ENCODE peak calls at places on chromosomes 13 and 19, in seven cellular contexts. Y, C, F, K, D, O and A are unnamed samples.

GRCh38 chr19:17908244-17908643 is 24.6 kb upstream of the CCDC124 start:
- DNase-seq in D (no peak), Y (no peak), K (no peak), F (no peak), O (no peak), C (no peak), A (no peak)

GRCh38 chr19:47274891-47275865 is 493 bp downstream of the INAFM1 start:
- DNase-seq in F (peak; percentile 36), D (no peak), Y (no peak), C (no peak), O (no peak), K (no peak), A (peak; percentile 45)

GRCh38 chr19:18194554-18195238 is 1.7 kb downstream of the MPV17L2 start:
- DNase-seq in K (peak; percentile 81), O (no peak), Y (peak; percentile 53), F (peak; percentile 49), C (no peak), D (peak; percentile 34), A (no peak)

GRCh38 chr13:21511841-21512240 is 52.7 kb upstream of the ZDHHC20 start:
- DNase-seq in F (no peak), D (peak; percentile 31), K (no peak), O (no peak), Y (no peak), C (no peak), A (no peak)

GRCh38 chr19:23098988-23099387 is 17.8 kb upstream of the ZNF730 start:
- DNase-seq in Y (no peak), O (no peak), C (no peak), K (no peak), D (no peak), F (no peak), A (no peak)

GRCh38 chr19:49333426-49334288 is 1.5 kb upstream of the CD37 start:
- DNase-seq in K (peak; percentile 15), C (no peak), D (peak; percentile 40), Y (peak; percentile 65), O (no peak), F (peak; percentile 68), A (peak; percentile 75)

GRCh38 chr19:23440791-23441190 is 45.5 kb upstream of the ZNF91 start:
- DNase-seq in Y (no peak), K (no peak), O (no peak), F (no peak), C (no peak), D (no peak), A (no peak)

GRCh38 chr13:45331981-45332830 is 8.8 kb downstream of the TPT1 start:
- DNase-seq in D (peak; percentile 88), Y (no peak), O (no peak), C (no peak), F (no peak), K (no peak), A (no peak)

GRCh38 chr19:17294051-17294891 is 9.0 kb downstream of the ABHD8 start:
- DNase-seq in F (peak; percentile 56), K (no peak), Y (no peak), D (no peak), O (peak; percentile 69), C (no peak), A (no peak)

GRCh38 chr19:33324628-33325027 is 22.3 kb upstream of the CEBPA start:
- DNase-seq in O (no peak), C (no peak), Y (no peak), D (no peak), F (no peak), K (no peak), A (no peak)

GRCh38 chr13:67156718-67157049 is 73.5 kb downstream of the PCDH9 start:
- DNase-seq in O (no peak), D (no peak), F (no peak), Y (no peak), C (no peak), K (no peak), A (no peak)

GRCh38 chr13:40508112-40508511 is 158.3 kb downstream of the FOXO1 start:
- DNase-seq in K (no peak), Y (no peak), O (no peak), C (no peak), D (no peak), F (no peak), A (no peak)

GRCh38 chr13:105773241-105773640 is 762.2 kb downstream of the EFNB2 start:
- DNase-seq in F (no peak), K (no peak), D (no peak), O (no peak), Y (no peak), C (no peak), A (no peak)

GRCh38 chr13:105763851-105764250 is 771.6 kb downstream of the EFNB2 start:
- DNase-seq in K (no peak), Y (no peak), O (no peak), D (no peak), F (no peak), C (no peak), A (no peak)

GRCh38 chr13:42420304-42420703 is 148.4 kb downstream of the AKAP11 start:
- DNase-seq in F (no peak), D (no peak), K (no peak), O (no peak), C (no peak), Y (no peak), A (no peak)

DNA sequence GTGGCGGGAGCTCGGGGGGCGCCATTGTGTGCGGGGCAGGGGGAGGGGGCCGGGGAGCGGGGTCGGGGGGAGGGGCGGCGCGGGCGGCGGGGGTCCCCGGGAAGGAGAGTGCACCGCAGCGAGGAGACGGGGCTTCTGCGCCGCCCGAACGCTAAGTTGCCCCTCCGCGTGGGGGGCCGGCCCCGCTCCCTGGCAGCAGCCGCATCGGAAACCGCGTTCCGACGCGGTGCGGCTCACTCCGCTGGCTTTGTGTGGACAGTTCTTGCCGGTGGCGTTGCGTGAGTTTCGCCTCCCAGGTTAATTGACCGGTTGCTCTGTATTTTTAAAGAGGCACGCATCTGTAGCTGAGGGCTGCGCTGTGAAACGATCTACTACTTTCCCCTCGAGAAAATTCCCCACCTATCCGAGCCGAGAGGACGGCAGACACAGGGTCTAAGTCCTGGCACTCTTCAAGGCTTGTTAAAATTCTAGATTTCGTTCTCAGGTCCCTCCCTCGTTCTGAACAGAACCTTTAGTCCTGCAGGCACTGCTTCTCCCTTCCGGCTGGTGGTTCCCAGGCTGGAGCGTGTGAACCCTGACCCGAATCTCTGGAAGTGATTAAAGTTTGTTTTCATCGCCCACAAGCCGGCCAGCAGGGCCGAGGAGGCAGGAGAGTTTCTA is 861 bp downstream of the ARHGEF7 start:
- DNase-seq in O (no peak), F (peak; percentile 29), Y (no peak), C (peak; percentile 59), K (no peak), D (peak; percentile 87), A (peak; percentile 76)
- TF ChIP-seq POLR2A in O (no peak), F (no peak), Y (no peak), C (no peak), K (no peak), D (no peak), A (no peak)

GRCh38 chr19:38005224-38005614 is 98.2 kb downstream of the SIPA1L3 start:
- DNase-seq in O (no peak), C (no peak), Y (no peak), K (no peak), F (no peak), D (no peak), A (no peak)

GRCh38 chr19:38001158-38001781 is 94.3 kb downstream of the SIPA1L3 start:
- DNase-seq in O (no peak), D (no peak), F (no peak), K (no peak), C (no peak), Y (no peak), A (no peak)

GRCh38 chr19:38004100-38004504 is 97.1 kb downstream of the SIPA1L3 start:
- DNase-seq in F (no peak), C (no peak), D (no peak), Y (no peak), O (no peak), K (no peak), A (no peak)

GRCh38 chr19:38004505-38005223 is 97.7 kb downstream of the SIPA1L3 start:
- DNase-seq in F (peak; percentile 67), D (peak; percentile 98), O (peak; percentile 85), C (peak; percentile 74), K (peak; percentile 96), Y (peak; percentile 85), A (peak; percentile 81)

DNA sequence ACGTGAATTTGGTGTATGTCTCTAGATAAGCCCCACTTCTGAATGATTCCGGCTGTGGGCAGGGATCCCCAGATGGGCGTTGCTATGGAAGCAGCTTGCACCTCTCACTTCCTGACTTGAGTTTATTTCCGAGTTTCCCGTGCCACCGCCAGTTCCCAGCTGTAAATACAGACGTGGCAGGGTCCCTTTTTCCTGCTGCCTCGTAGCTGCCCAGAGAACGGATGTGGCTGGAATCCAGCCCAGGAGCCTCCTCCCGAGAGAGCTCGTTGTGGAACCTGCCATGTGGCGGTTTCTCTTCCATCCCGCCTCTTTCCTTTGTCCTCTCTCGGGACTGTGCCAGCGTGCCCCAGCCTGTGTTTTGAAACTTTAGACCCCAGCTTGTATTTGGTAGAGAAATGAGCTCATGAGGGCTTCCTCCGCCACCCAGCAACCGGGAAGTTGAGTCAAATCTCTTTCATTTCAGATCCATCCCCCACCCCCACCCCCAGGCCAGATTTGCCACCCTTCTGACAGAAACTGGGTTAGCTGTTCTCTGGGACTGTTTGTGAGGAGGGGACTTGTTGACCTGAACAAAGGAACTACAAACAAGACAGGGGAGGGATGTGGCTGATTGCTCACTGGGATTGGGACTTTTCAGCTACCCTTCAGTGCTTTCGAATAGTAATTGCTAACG is 96.6 kb downstream of the SIPA1L3 start:
- DNase-seq in F (peak; percentile 54), O (peak; percentile 59), K (peak; percentile 75), C (peak; percentile 42), Y (peak; percentile 73), D (peak; percentile 92), A (peak; percentile 81)
- TF ChIP-seq POLR2A in F (no peak), O (peak; percentile 64), K (no peak), C (no peak), Y (no peak), D (peak; percentile 78), A (no peak)

GRCh38 chr19:53537523-53538377 is at the start of gene ZNF331:
- DNase-seq in C (peak; percentile 73), K (peak; percentile 78), Y (peak; percentile 80), F (peak; percentile 84), D (peak; percentile 83), O (no peak), A (peak; percentile 87)
- TF ChIP-seq POLR2A in C (peak; percentile 75), K (no peak), Y (no peak), F (peak; percentile 53), D (no peak), O (peak; percentile 51), A (no peak)

DNA sequence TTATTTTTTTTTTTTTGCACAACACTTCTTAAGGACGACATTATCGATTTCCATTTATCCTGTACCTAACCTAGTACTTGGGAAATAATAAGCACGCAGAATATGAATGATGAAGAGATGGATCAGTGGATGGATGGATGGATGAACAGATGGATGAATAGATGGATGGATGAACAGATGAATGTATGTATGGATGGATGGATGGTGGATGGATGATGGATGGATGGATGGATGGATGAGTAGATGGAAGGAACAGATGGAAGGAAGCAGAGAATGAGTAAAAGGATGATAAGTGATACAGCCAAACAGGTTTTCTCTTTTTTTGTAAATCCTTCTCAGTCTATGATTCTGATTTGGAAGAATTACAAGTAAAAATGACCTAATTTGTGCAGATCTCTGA is 166.9 kb downstream of the COL4A1 start:
- DNase-seq in C (no peak), K (no peak), O (no peak), D (no peak), F (no peak), Y (no peak), A (no peak)
- TF ChIP-seq POLR2A in C (no peak), K (no peak), O (no peak), D (no peak), F (no peak), Y (no peak), A (no peak)

GRCh38 chr19:2421581-2422306 is 5.6 kb downstream of the TIMM13 start:
- DNase-seq in O (no peak), F (no peak), D (no peak), C (no peak), Y (no peak), K (no peak), A (no peak)
- TF ChIP-seq POLR2A in O (no peak), F (no peak), D (no peak), C (no peak), Y (no peak), K (no peak), A (no peak)